ENCODE peak calls at places on chromosomes 7 and 10, in nine cellular contexts. One of them, this sample, is unnamed.

GRCh38 chr7:100489824-100490223 is 6.1 kb downstream of the NYAP1 start:
- DNase-seq in AG04449: peak; percentile 51
- DNase-seq in fibroblast of the aortic adventitia: peak; percentile 86
- DNase-seq in cardiac muscle cell: peak; percentile 85
- DNase-seq in cardiac fibroblast: peak; percentile 93
- DNase-seq in CD4-positive, CD25-positive, alpha-beta regulatory T cell: no peak
- DNase-seq in ascending aorta: no peak
- DNase-seq in OCI-LY7: peak; percentile 85
- DNase-seq in brain microvascular endothelial cell: peak; percentile 92
- DNase-seq in this sample: no peak

GRCh38 chr10:4399571-4399970 is 426.4 kb upstream of the AKR1E2 start:
- DNase-seq in ascending aorta: no peak
- DNase-seq in brain microvascular endothelial cell: no peak
- DNase-seq in fibroblast of the aortic adventitia: peak; percentile 21
- DNase-seq in AG04449: peak; percentile 47
- DNase-seq in CD4-positive, CD25-positive, alpha-beta regulatory T cell: no peak
- DNase-seq in cardiac muscle cell: no peak
- DNase-seq in OCI-LY7: no peak
- DNase-seq in cardiac fibroblast: no peak
- DNase-seq in this sample: peak; percentile 18

GRCh38 chr10:11643039-11643438 is 31.6 kb upstream of the USP6NL start:
- DNase-seq in AG04449: no peak
- DNase-seq in CD4-positive, CD25-positive, alpha-beta regulatory T cell: no peak
- DNase-seq in cardiac fibroblast: no peak
- DNase-seq in fibroblast of the aortic adventitia: no peak
- DNase-seq in ascending aorta: no peak
- DNase-seq in brain microvascular endothelial cell: no peak
- DNase-seq in cardiac muscle cell: no peak
- DNase-seq in OCI-LY7: no peak
- DNase-seq in this sample: no peak

GRCh38 chr10:24357344-24358021 is 148.5 kb downstream of the KIAA1217 start:
- DNase-seq in OCI-LY7: no peak
- DNase-seq in AG04449: no peak
- DNase-seq in ascending aorta: no peak
- DNase-seq in brain microvascular endothelial cell: no peak
- DNase-seq in cardiac muscle cell: no peak
- DNase-seq in CD4-positive, CD25-positive, alpha-beta regulatory T cell: no peak
- DNase-seq in fibroblast of the aortic adventitia: no peak
- DNase-seq in cardiac fibroblast: no peak
- DNase-seq in this sample: no peak

GRCh38 chr7:45701701-45702460 is 127.7 kb downstream of the ADCY1 start:
- DNase-seq in OCI-LY7: no peak
- DNase-seq in CD4-positive, CD25-positive, alpha-beta regulatory T cell: no peak
- DNase-seq in AG04449: no peak
- DNase-seq in ascending aorta: peak; percentile 37
- DNase-seq in cardiac fibroblast: no peak
- DNase-seq in fibroblast of the aortic adventitia: no peak
- DNase-seq in cardiac muscle cell: no peak
- DNase-seq in brain microvascular endothelial cell: no peak
- DNase-seq in this sample: no peak

GRCh38 chr10:125283191-125283590 is 122.8 kb upstream of the CTBP2 start:
- DNase-seq in CD4-positive, CD25-positive, alpha-beta regulatory T cell: no peak
- DNase-seq in OCI-LY7: no peak
- DNase-seq in brain microvascular endothelial cell: no peak
- DNase-seq in fibroblast of the aortic adventitia: no peak
- DNase-seq in ascending aorta: no peak
- DNase-seq in AG04449: no peak
- DNase-seq in cardiac fibroblast: no peak
- DNase-seq in cardiac muscle cell: no peak
- DNase-seq in this sample: no peak

GRCh38 chr10:3682745-3683144 is 102.3 kb downstream of the KLF6 start:
- DNase-seq in ascending aorta: no peak
- DNase-seq in brain microvascular endothelial cell: no peak
- DNase-seq in OCI-LY7: no peak
- DNase-seq in AG04449: no peak
- DNase-seq in cardiac fibroblast: no peak
- DNase-seq in cardiac muscle cell: no peak
- DNase-seq in CD4-positive, CD25-positive, alpha-beta regulatory T cell: no peak
- DNase-seq in fibroblast of the aortic adventitia: no peak
- DNase-seq in this sample: no peak

GRCh38 chr7:128742206-128742605 is 3.0 kb downstream of the CALU start:
- DNase-seq in AG04449: no peak
- DNase-seq in fibroblast of the aortic adventitia: peak; percentile 95
- DNase-seq in ascending aorta: no peak
- DNase-seq in cardiac fibroblast: peak; percentile 88
- DNase-seq in OCI-LY7: no peak
- DNase-seq in CD4-positive, CD25-positive, alpha-beta regulatory T cell: no peak
- DNase-seq in cardiac muscle cell: no peak
- DNase-seq in brain microvascular endothelial cell: no peak
- DNase-seq in this sample: peak; percentile 56

GRCh38 chr7:70779321-70779720 is 352.6 kb upstream of the GALNT17 start:
- DNase-seq in CD4-positive, CD25-positive, alpha-beta regulatory T cell: no peak
- DNase-seq in AG04449: no peak
- DNase-seq in brain microvascular endothelial cell: no peak
- DNase-seq in cardiac muscle cell: no peak
- DNase-seq in ascending aorta: no peak
- DNase-seq in fibroblast of the aortic adventitia: no peak
- DNase-seq in cardiac fibroblast: no peak
- DNase-seq in OCI-LY7: no peak
- DNase-seq in this sample: no peak

GRCh38 chr7:140060788-140061606 is 1.8 kb downstream of the PARP12 start:
- DNase-seq in OCI-LY7: no peak
- DNase-seq in cardiac muscle cell: no peak
- DNase-seq in ascending aorta: no peak
- DNase-seq in cardiac fibroblast: peak; percentile 83
- DNase-seq in brain microvascular endothelial cell: peak; percentile 53
- DNase-seq in AG04449: no peak
- DNase-seq in fibroblast of the aortic adventitia: peak; percentile 47
- DNase-seq in CD4-positive, CD25-positive, alpha-beta regulatory T cell: no peak
- DNase-seq in this sample: no peak

GRCh38 chr7:32958046-32959025 is 1.1 kb downstream of the FKBP9 start:
- DNase-seq in fibroblast of the aortic adventitia: peak; percentile 88
- DNase-seq in brain microvascular endothelial cell: peak; percentile 45
- DNase-seq in ascending aorta: peak; percentile 72
- DNase-seq in cardiac muscle cell: no peak
- DNase-seq in cardiac fibroblast: peak; percentile 86
- DNase-seq in OCI-LY7: no peak
- DNase-seq in CD4-positive, CD25-positive, alpha-beta regulatory T cell: no peak
- DNase-seq in AG04449: no peak
- DNase-seq in this sample: no peak

GRCh38 chr10:69057261-69057950 is 30.5 kb upstream of the SRGN start:
- DNase-seq in AG04449: no peak
- DNase-seq in OCI-LY7: no peak
- DNase-seq in cardiac fibroblast: no peak
- DNase-seq in brain microvascular endothelial cell: no peak
- DNase-seq in CD4-positive, CD25-positive, alpha-beta regulatory T cell: no peak
- DNase-seq in cardiac muscle cell: no peak
- DNase-seq in fibroblast of the aortic adventitia: no peak
- DNase-seq in ascending aorta: no peak
- DNase-seq in this sample: no peak

GRCh38 chr7:82247814-82248433 is 195.7 kb downstream of the CACNA2D1 start:
- DNase-seq in cardiac fibroblast: peak; percentile 42
- DNase-seq in ascending aorta: no peak
- DNase-seq in fibroblast of the aortic adventitia: peak; percentile 41
- DNase-seq in cardiac muscle cell: no peak
- DNase-seq in brain microvascular endothelial cell: no peak
- DNase-seq in OCI-LY7: peak; percentile 15
- DNase-seq in CD4-positive, CD25-positive, alpha-beta regulatory T cell: no peak
- DNase-seq in AG04449: no peak
- DNase-seq in this sample: no peak

GRCh38 chr10:77873558-77874380 is 52.8 kb downstream of the DLG5 start:
- DNase-seq in brain microvascular endothelial cell: peak; percentile 23
- DNase-seq in cardiac fibroblast: peak; percentile 87
- DNase-seq in AG04449: peak; percentile 7
- DNase-seq in fibroblast of the aortic adventitia: peak; percentile 59
- DNase-seq in ascending aorta: no peak
- DNase-seq in cardiac muscle cell: no peak
- DNase-seq in CD4-positive, CD25-positive, alpha-beta regulatory T cell: no peak
- DNase-seq in OCI-LY7: peak; percentile 85
- DNase-seq in this sample: no peak

GRCh38 chr7:26265061-26265460 is 26.6 kb upstream of the SNX10 start:
- DNase-seq in brain microvascular endothelial cell: no peak
- DNase-seq in CD4-positive, CD25-positive, alpha-beta regulatory T cell: no peak
- DNase-seq in cardiac muscle cell: no peak
- DNase-seq in cardiac fibroblast: no peak
- DNase-seq in ascending aorta: no peak
- DNase-seq in fibroblast of the aortic adventitia: peak; percentile 5
- DNase-seq in OCI-LY7: no peak
- DNase-seq in AG04449: no peak
- DNase-seq in this sample: no peak

GRCh38 chr10:132514841-132515521 is 22.6 kb upstream of the INPP5A start:
- DNase-seq in AG04449: no peak
- DNase-seq in fibroblast of the aortic adventitia: no peak
- DNase-seq in brain microvascular endothelial cell: no peak
- DNase-seq in cardiac fibroblast: no peak
- DNase-seq in cardiac muscle cell: no peak
- DNase-seq in CD4-positive, CD25-positive, alpha-beta regulatory T cell: no peak
- DNase-seq in ascending aorta: no peak
- DNase-seq in OCI-LY7: no peak
- DNase-seq in this sample: no peak

GRCh38 chr10:90047243-90047729 is 345.9 kb downstream of the KIF20B start:
- DNase-seq in OCI-LY7: peak; percentile 80
- DNase-seq in cardiac fibroblast: no peak
- DNase-seq in brain microvascular endothelial cell: no peak
- DNase-seq in CD4-positive, CD25-positive, alpha-beta regulatory T cell: no peak
- DNase-seq in AG04449: no peak
- DNase-seq in ascending aorta: no peak
- DNase-seq in cardiac muscle cell: no peak
- DNase-seq in fibroblast of the aortic adventitia: no peak
- DNase-seq in this sample: no peak

GRCh38 chr10:201328-201771 is 66.1 kb downstream of the ZMYND11 start:
- DNase-seq in CD4-positive, CD25-positive, alpha-beta regulatory T cell: no peak
- DNase-seq in OCI-LY7: no peak
- DNase-seq in ascending aorta: no peak
- DNase-seq in fibroblast of the aortic adventitia: peak; percentile 21
- DNase-seq in cardiac fibroblast: peak; percentile 49
- DNase-seq in brain microvascular endothelial cell: no peak
- DNase-seq in cardiac muscle cell: no peak
- DNase-seq in AG04449: no peak
- DNase-seq in this sample: no peak

GRCh38 chr10:72069751-72070501 is 18.4 kb downstream of the SPOCK2 start:
- DNase-seq in cardiac muscle cell: no peak
- DNase-seq in OCI-LY7: no peak
- DNase-seq in cardiac fibroblast: no peak
- DNase-seq in CD4-positive, CD25-positive, alpha-beta regulatory T cell: no peak
- DNase-seq in fibroblast of the aortic adventitia: no peak
- DNase-seq in ascending aorta: no peak
- DNase-seq in AG04449: no peak
- DNase-seq in brain microvascular endothelial cell: no peak
- DNase-seq in this sample: no peak
- H3K4me3 ChIP-seq in cardiac muscle cell: no peak overlapping the region
- H3K4me3 ChIP-seq in OCI-LY7: no peak overlapping the region
- H3K4me3 ChIP-seq in cardiac fibroblast: no peak overlapping the region
- H3K4me3 ChIP-seq in CD4-positive, CD25-positive, alpha-beta regulatory T cell: no peak overlapping the region
- H3K4me3 ChIP-seq in fibroblast of the aortic adventitia: no peak overlapping the region
- H3K4me3 ChIP-seq in ascending aorta: no peak overlapping the region
- H3K4me3 ChIP-seq in AG04449: no peak overlapping the region
- H3K4me3 ChIP-seq in brain microvascular endothelial cell: no peak overlapping the region
- H3K4me3 ChIP-seq in this sample: no peak overlapping the region

DNA sequence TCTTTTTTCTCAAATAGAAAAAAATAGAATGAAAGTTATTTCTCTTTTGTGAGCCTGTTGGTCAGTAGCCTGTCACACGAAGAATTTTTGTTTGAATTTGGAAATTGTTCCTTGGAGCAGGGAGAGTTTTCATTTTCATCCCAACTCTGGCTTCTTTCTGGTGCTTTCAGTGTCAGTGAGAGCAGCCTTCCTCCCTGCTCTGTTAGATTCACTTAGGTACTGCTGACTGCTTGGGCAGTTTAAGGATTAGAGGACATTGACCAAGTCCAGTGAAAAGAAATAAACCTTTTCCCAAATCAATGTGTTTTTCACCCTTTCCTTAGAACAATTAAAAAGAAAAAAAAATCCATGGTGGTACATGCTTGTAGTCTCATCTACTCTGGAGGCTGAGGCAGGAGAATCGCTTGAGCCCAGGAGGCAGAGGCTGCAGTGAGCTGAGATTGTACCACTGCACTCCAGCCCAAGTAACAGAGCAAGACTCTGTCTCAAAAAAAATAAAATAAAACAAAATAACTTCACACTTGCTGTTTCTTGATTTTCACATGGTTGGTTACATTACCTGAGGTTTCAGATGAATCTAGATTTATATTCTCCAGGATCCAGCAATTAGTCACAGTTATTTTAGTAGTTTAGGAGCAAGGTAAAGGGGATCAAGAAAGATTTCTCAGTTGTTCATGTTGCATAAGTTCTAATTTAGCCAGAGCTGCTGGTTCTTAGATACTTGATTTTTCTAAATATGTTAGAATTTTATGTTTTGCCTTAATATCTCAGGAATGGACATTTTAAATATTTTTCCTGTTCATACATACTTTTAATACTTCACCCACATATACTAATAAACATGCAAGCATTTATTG is 63.1 kb downstream of the ZNRF2 start:
- DNase-seq in AG04449: no peak
- DNase-seq in cardiac muscle cell: no peak
- DNase-seq in cardiac fibroblast: no peak
- DNase-seq in fibroblast of the aortic adventitia: no peak
- DNase-seq in CD4-positive, CD25-positive, alpha-beta regulatory T cell: no peak
- DNase-seq in brain microvascular endothelial cell: no peak
- DNase-seq in ascending aorta: no peak
- DNase-seq in OCI-LY7: no peak
- DNase-seq in this sample: no peak
- H3K4me3 ChIP-seq in AG04449: no peak overlapping the region
- H3K4me3 ChIP-seq in cardiac muscle cell: no peak overlapping the region
- H3K4me3 ChIP-seq in cardiac fibroblast: no peak overlapping the region
- H3K4me3 ChIP-seq in fibroblast of the aortic adventitia: no peak overlapping the region
- H3K4me3 ChIP-seq in CD4-positive, CD25-positive, alpha-beta regulatory T cell: peak overlapping the region; percentile 78
- H3K4me3 ChIP-seq in brain microvascular endothelial cell: no peak overlapping the region
- H3K4me3 ChIP-seq in ascending aorta: no peak overlapping the region
- H3K4me3 ChIP-seq in OCI-LY7: peak overlapping the region; percentile 31
- H3K4me3 ChIP-seq in this sample: no peak overlapping the region

DNA sequence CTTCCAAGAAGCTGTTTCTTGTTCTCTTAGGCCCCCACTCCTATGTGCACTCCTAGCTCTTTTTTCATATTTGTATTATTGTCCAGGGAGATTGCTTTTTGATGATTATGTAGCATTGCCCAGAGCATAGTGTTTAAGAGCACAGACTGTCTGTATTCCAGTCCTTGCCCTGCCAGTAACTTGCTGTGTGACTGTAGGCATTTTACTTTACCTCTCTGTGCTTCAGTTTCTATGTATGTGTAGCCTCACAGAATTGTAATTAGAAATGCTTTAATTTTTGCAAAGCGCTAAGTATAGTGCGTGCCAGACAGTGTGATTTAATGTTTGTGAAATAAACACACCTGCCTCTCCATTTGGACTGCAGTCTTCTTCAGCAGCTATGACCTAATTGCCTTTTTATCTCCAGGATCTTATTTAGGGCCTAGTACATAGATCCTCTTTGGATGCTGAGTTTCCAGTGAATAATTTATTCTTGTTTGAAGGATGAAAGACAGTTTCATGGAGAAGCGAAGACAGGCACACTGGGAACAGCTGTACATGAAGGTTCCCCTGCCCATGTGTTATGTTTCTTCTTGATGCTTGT is 1.4 kb downstream of the SEC23IP start:
- DNase-seq in CD4-positive, CD25-positive, alpha-beta regulatory T cell: no peak
- DNase-seq in fibroblast of the aortic adventitia: no peak
- DNase-seq in cardiac muscle cell: no peak
- DNase-seq in OCI-LY7: no peak
- DNase-seq in brain microvascular endothelial cell: no peak
- DNase-seq in ascending aorta: no peak
- DNase-seq in AG04449: no peak
- DNase-seq in cardiac fibroblast: no peak
- DNase-seq in this sample: no peak
- H3K4me3 ChIP-seq in CD4-positive, CD25-positive, alpha-beta regulatory T cell: peak overlapping the region; percentile 38
- H3K4me3 ChIP-seq in fibroblast of the aortic adventitia: peak overlapping the region; percentile 53
- H3K4me3 ChIP-seq in cardiac muscle cell: peak overlapping the region; percentile 100
- H3K4me3 ChIP-seq in OCI-LY7: peak overlapping the region; percentile 89
- H3K4me3 ChIP-seq in brain microvascular endothelial cell: peak overlapping the region; percentile 29
- H3K4me3 ChIP-seq in ascending aorta: peak overlapping the region; percentile 94
- H3K4me3 ChIP-seq in AG04449: peak overlapping the region; percentile 40
- H3K4me3 ChIP-seq in cardiac fibroblast: peak overlapping the region; percentile 5
- H3K4me3 ChIP-seq in this sample: peak overlapping the region; percentile 17

GRCh38 chr7:27641576-27642230 is 21.0 kb downstream of the HIBADH start:
- DNase-seq in brain microvascular endothelial cell: peak; percentile 16
- DNase-seq in CD4-positive, CD25-positive, alpha-beta regulatory T cell: no peak
- DNase-seq in OCI-LY7: no peak
- DNase-seq in cardiac muscle cell: no peak
- DNase-seq in fibroblast of the aortic adventitia: peak; percentile 28
- DNase-seq in AG04449: no peak
- DNase-seq in ascending aorta: no peak
- DNase-seq in cardiac fibroblast: peak; percentile 46
- DNase-seq in this sample: no peak
- H3K4me3 ChIP-seq in brain microvascular endothelial cell: peak overlapping the region; percentile 6
- H3K4me3 ChIP-seq in CD4-positive, CD25-positive, alpha-beta regulatory T cell: peak overlapping the region; percentile 39
- H3K4me3 ChIP-seq in OCI-LY7: no peak overlapping the region
- H3K4me3 ChIP-seq in cardiac muscle cell: no peak overlapping the region
- H3K4me3 ChIP-seq in fibroblast of the aortic adventitia: no peak overlapping the region
- H3K4me3 ChIP-seq in AG04449: no peak overlapping the region
- H3K4me3 ChIP-seq in ascending aorta: no peak overlapping the region
- H3K4me3 ChIP-seq in cardiac fibroblast: no peak overlapping the region
- H3K4me3 ChIP-seq in this sample: no peak overlapping the region

This sample was measured in AG09309.